ENCODE peak calls at places on chromosomes 16 and 17, in six cellular contexts. One of them, this sample, is unnamed. For H3K4me1, the result is how much of the 10 kb centered on the place peaks cover.

GRCh38 chr17:72591500-72592241 is 470.9 kb downstream of the SOX9 start:
- DNase-seq in OCI-LY7: no peak
- DNase-seq in tibial nerve: no peak
- DNase-seq in uterus: no peak
- DNase-seq in A549: no peak
- DNase-seq in Panc1: no peak
- DNase-seq in this sample: no peak

GRCh38 chr16:11610121-11610505 is 23.4 kb upstream of the LITAF start:
- DNase-seq in tibial nerve: no peak
- DNase-seq in uterus: no peak
- DNase-seq in OCI-LY7: no peak
- DNase-seq in A549: no peak
- DNase-seq in Panc1: no peak
- DNase-seq in this sample: no peak

GRCh38 chr17:56431736-56432135 is 161.8 kb upstream of the NOG start:
- DNase-seq in OCI-LY7: no peak
- DNase-seq in A549: no peak
- DNase-seq in tibial nerve: no peak
- DNase-seq in Panc1: no peak
- DNase-seq in uterus: no peak
- DNase-seq in this sample: no peak

GRCh38 chr17:42322382-42323267 is 34.3 kb downstream of the STAT5A start:
- DNase-seq in Panc1: peak
- DNase-seq in A549: peak
- DNase-seq in OCI-LY7: peak
- DNase-seq in uterus: peak
- DNase-seq in tibial nerve: peak
- DNase-seq in this sample: peak

GRCh38 chr17:76148015-76148326 is 6.9 kb upstream of the FOXJ1 start:
- DNase-seq in OCI-LY7: no peak
- DNase-seq in tibial nerve: no peak
- DNase-seq in A549: no peak
- DNase-seq in Panc1: no peak
- DNase-seq in uterus: no peak
- DNase-seq in this sample: no peak

GRCh38 chr17:75897076-75898019 is 597 bp upstream of the TRIM65 start:
- DNase-seq in tibial nerve: peak
- DNase-seq in uterus: peak
- DNase-seq in Panc1: no peak
- DNase-seq in A549: no peak
- DNase-seq in OCI-LY7: no peak
- DNase-seq in this sample: no peak

GRCh38 chr17:57106107-57106835 is 21.2 kb downstream of the AKAP1 start:
- DNase-seq in uterus: no peak
- DNase-seq in OCI-LY7: no peak
- DNase-seq in tibial nerve: no peak
- DNase-seq in A549: no peak
- DNase-seq in Panc1: no peak
- DNase-seq in this sample: no peak

GRCh38 chr16:51113254-51114125 is 37.6 kb downstream of the SALL1 start:
- DNase-seq in tibial nerve: no peak
- DNase-seq in OCI-LY7: no peak
- DNase-seq in A549: no peak
- DNase-seq in Panc1: no peak
- DNase-seq in uterus: no peak
- DNase-seq in this sample: no peak

GRCh38 chr17:72514888-72515287 is 394.1 kb downstream of the SOX9 start:
- DNase-seq in uterus: peak
- DNase-seq in Panc1: no peak
- DNase-seq in A549: no peak
- DNase-seq in tibial nerve: peak
- DNase-seq in OCI-LY7: no peak
- DNase-seq in this sample: no peak

GRCh38 chr17:17774009-17774881 is 62.5 kb downstream of the SREBF1 start:
- DNase-seq in A549: peak
- DNase-seq in uterus: peak
- DNase-seq in Panc1: no peak
- DNase-seq in tibial nerve: no peak
- DNase-seq in OCI-LY7: no peak
- DNase-seq in this sample: no peak

GRCh38 chr17:30188211-30188939 is 47.1 kb downstream of the SLC6A4 start:
- DNase-seq in uterus: no peak
- DNase-seq in Panc1: no peak
- DNase-seq in A549: no peak
- DNase-seq in OCI-LY7: no peak
- DNase-seq in tibial nerve: no peak
- DNase-seq in this sample: no peak

GRCh38 chr16:17938546-17938945 is 398.0 kb downstream of the NPIPA8 start:
- DNase-seq in Panc1: no peak
- DNase-seq in uterus: no peak
- DNase-seq in A549: no peak
- DNase-seq in OCI-LY7: no peak
- DNase-seq in tibial nerve: peak
- DNase-seq in this sample: no peak
- H3K4me1 ChIP-seq in Panc1: under half
- H3K4me1 ChIP-seq in uterus: under half
- H3K4me1 ChIP-seq in A549: under half
- H3K4me1 ChIP-seq in OCI-LY7: under half
- H3K4me1 ChIP-seq in tibial nerve: under half
- H3K4me1 ChIP-seq in this sample: under half

GRCh38 chr16:85950519-85950918 is 51.6 kb downstream of the IRF8 start:
- DNase-seq in tibial nerve: no peak
- DNase-seq in OCI-LY7: no peak
- DNase-seq in uterus: no peak
- DNase-seq in Panc1: no peak
- DNase-seq in A549: no peak
- DNase-seq in this sample: no peak
- H3K4me1 ChIP-seq in tibial nerve: under half
- H3K4me1 ChIP-seq in OCI-LY7: under half
- H3K4me1 ChIP-seq in uterus: under half
- H3K4me1 ChIP-seq in Panc1: under half
- H3K4me1 ChIP-seq in A549: under half
- H3K4me1 ChIP-seq in this sample: under half

GRCh38 chr16:68282064-68282452 is 17.7 kb downstream of the SLC7A6 start:
- DNase-seq in A549: no peak
- DNase-seq in uterus: no peak
- DNase-seq in Panc1: no peak
- DNase-seq in tibial nerve: no peak
- DNase-seq in OCI-LY7: no peak
- DNase-seq in this sample: no peak
- H3K4me1 ChIP-seq in A549: under half
- H3K4me1 ChIP-seq in uterus: under half
- H3K4me1 ChIP-seq in Panc1: under half
- H3K4me1 ChIP-seq in tibial nerve: half or more
- H3K4me1 ChIP-seq in OCI-LY7: half or more
- H3K4me1 ChIP-seq in this sample: under half

DNA sequence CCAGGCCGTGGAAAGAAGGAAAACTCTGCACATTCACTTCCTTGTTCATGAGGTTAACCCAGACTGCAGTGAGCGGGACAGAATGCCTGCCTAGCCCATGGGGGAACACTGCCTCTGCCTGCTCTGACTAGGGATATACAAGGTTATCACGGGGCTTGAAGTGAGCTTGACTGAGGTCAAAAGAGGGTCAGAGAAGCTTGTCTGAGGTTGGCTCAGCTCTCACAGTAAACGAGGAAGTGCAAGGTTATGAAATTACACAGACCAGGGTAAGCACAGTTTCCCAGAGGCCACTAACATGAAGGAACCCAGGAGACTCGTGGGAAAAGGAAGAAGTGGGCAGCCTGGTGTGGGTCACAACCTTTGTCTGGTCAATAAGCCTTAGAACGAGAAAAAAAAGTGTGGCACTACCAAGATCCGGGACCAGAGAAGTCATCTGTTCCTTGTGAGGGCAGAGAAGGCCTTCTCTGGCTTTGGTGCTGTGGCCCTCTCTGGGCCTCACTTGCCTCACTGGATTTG is 28.8 kb downstream of the HIC1 start:
- DNase-seq in OCI-LY7: no peak
- DNase-seq in A549: no peak
- DNase-seq in tibial nerve: no peak
- DNase-seq in uterus: no peak
- DNase-seq in Panc1: no peak
- DNase-seq in this sample: no peak
- H3K4me1 ChIP-seq in OCI-LY7: under half
- H3K4me1 ChIP-seq in A549: under half
- H3K4me1 ChIP-seq in tibial nerve: half or more
- H3K4me1 ChIP-seq in uterus: under half
- H3K4me1 ChIP-seq in Panc1: under half
- H3K4me1 ChIP-seq in this sample: under half

GRCh38 chr17:33874617-33875060 is 380.4 kb upstream of the CCL2 start:
- DNase-seq in OCI-LY7: no peak
- DNase-seq in A549: no peak
- DNase-seq in tibial nerve: peak
- DNase-seq in Panc1: no peak
- DNase-seq in uterus: no peak
- DNase-seq in this sample: peak

GRCh38 chr17:33873218-33873617 is 381.9 kb upstream of the CCL2 start:
- DNase-seq in tibial nerve: no peak
- DNase-seq in uterus: no peak
- DNase-seq in Panc1: no peak
- DNase-seq in A549: no peak
- DNase-seq in OCI-LY7: no peak
- DNase-seq in this sample: no peak

GRCh38 chr17:33864758-33865229 is 390.3 kb upstream of the CCL2 start:
- DNase-seq in tibial nerve: no peak
- DNase-seq in A549: no peak
- DNase-seq in OCI-LY7: no peak
- DNase-seq in Panc1: no peak
- DNase-seq in uterus: no peak
- DNase-seq in this sample: no peak

GRCh38 chr17:33871720-33872535 is 383.2 kb upstream of the CCL2 start:
- DNase-seq in OCI-LY7: no peak
- DNase-seq in Panc1: peak
- DNase-seq in uterus: no peak
- DNase-seq in A549: peak
- DNase-seq in tibial nerve: no peak
- DNase-seq in this sample: no peak

GRCh38 chr17:33868899-33869298 is 386.2 kb upstream of the CCL2 start:
- DNase-seq in tibial nerve: no peak
- DNase-seq in A549: no peak
- DNase-seq in Panc1: no peak
- DNase-seq in OCI-LY7: no peak
- DNase-seq in uterus: no peak
- DNase-seq in this sample: no peak
- H3K4me1 ChIP-seq in tibial nerve: under half
- H3K4me1 ChIP-seq in A549: under half
- H3K4me1 ChIP-seq in Panc1: under half
- H3K4me1 ChIP-seq in OCI-LY7: under half
- H3K4me1 ChIP-seq in uterus: under half
- H3K4me1 ChIP-seq in this sample: under half